ENCODE peak calls at places on chromosome 5, in four cellular contexts. U is H9, F is IMR-90, K is H1. J is an unnamed sample.

GRCh38 chr5:77292026-77292757 is 81.7 kb downstream of the PDE8B start:
- DNase-seq in U (no peak), F (peak), K (no peak), J (no peak)

GRCh38 chr5:1134478-1134877 is 22.6 kb upstream of the SLC12A7 start:
- DNase-seq in U (no peak), F (no peak), K (no peak), J (no peak)

GRCh38 chr5:90534922-90535321 is 5.5 kb upstream of the LYSMD3 start:
- DNase-seq in U (no peak), F (no peak), K (no peak), J (no peak)

GRCh38 chr5:88393721-88394530 is 125.3 kb upstream of the TMEM161B start:
- DNase-seq in U (no peak), F (no peak), K (no peak), J (no peak)

GRCh38 chr5:13533833-13534232 is 410.7 kb downstream of the DNAH5 start:
- DNase-seq in U (no peak), F (no peak), K (no peak), J (no peak)

GRCh38 chr5:141585594-141585993 is 33.2 kb downstream of the DIAPH1 start:
- DNase-seq in U (no peak), F (no peak), K (no peak), J (no peak)

GRCh38 chr5:72363146-72363802 is 43.1 kb downstream of the PTCD2 start:
- DNase-seq in U (peak), F (peak), K (no peak), J (peak)

GRCh38 chr5:154818459-154819116 is 31.8 kb downstream of the FAXDC2 start:
- DNase-seq in U (no peak), F (no peak), K (no peak), J (no peak)

GRCh38 chr5:149935431-149935901 is 9.1 kb downstream of the PDE6A start:
- DNase-seq in U (no peak), F (no peak), K (no peak), J (no peak)

GRCh38 chr5:65835191-65835590 is 91.2 kb upstream of the ERBIN start:
- DNase-seq in U (no peak), F (peak), K (no peak), J (no peak)

DNA sequence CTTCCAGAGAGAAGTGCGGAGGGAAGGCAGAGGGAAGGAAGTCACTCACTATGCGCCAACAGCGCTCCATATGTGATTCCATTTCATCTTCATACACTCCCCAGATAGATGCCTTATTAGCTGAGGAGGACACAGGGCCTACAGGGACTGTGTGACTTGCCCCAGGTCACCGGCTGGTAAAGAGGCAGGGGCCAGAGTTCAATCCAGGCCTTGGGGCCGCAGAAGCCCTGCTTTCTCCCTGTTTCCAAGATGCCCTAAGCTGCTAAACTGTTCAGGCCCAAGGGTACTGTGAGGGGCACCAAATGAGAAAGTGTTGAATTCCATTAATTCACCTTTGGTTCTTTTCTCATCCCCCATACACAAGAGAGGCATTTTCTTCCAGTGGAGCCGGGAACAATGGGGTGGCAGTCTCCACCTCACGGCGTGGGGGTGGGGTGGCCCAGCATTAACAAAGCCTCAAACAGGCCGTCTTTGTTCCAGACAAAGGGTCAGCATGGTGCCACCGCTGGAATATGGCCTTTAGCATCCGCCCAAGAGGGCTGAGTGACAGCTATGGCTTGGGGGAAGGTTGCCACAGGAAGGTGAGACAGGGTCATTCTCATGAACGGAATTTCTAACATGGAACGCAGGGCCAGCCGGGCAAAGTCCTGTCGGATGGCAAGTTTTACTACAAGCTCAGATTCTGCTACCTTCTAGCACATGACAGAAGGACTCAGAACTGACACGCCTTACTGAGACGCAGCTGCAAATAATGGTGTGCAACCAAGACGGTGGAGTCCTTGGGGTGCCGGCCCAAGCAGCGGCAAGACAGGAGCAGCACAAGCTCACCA is 63.8 kb downstream of the OTULIN start:
- DNase-seq in U (peak), F (no peak), K (peak), J (peak)
- H3K23ac ChIP-seq in U (no peak), F (no peak), K (no peak), J (no peak)

DNA sequence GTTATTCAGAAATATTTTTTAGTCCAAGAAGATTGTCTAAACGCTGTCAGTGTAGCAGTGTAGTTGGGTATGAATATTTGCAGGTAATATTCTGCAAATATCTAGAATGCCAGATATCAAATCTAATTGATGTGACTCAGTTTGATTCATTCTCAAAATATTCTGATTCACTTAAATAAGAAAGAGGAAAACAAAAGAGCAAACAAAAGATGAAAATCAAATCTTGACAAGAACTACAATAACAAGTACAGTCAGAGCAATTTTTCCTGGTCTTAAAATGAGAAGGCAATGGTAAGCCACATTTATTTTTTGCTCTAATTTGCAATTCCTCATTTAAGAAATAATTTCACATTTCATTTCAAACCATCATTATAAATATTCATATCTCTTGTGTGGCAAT is 36.0 kb downstream of the MRPS30 start:
- DNase-seq in U (no peak), F (no peak), K (no peak), J (no peak)
- H3K18ac ChIP-seq in U (no peak), F (no peak), K (no peak), J (no peak)

DNA sequence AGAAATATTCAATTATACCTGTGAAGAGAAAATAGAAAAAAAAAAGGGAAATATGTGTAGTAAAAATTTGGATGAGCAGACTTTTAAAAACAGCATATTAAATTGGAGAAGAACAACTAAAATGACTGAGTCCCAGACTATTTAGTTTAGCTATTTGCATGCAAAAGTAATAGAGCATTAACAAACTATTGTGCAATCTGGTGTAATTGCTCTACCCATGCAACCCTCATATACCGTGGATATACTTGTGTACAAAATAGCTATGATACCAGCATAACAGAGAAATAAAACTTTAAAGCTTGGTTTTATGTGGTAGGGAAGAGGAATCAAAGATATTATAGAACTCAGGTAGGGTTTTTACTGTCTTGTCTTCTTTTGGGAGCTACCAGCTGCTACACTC is 78.7 kb upstream of the PRDM9 start:
- DNase-seq in U (no peak), F (no peak), K (no peak), J (no peak)
- H4K5ac ChIP-seq in U (no peak), F (no peak), K (no peak), J (no peak)

GRCh38 chr5:173795601-173796000 is 92.5 kb upstream of the CPEB4 start:
- DNase-seq in U (no peak), F (no peak), K (no peak), J (no peak)
- H3K23ac ChIP-seq in U (no peak), F (no peak), K (no peak), J (no peak)

DNA sequence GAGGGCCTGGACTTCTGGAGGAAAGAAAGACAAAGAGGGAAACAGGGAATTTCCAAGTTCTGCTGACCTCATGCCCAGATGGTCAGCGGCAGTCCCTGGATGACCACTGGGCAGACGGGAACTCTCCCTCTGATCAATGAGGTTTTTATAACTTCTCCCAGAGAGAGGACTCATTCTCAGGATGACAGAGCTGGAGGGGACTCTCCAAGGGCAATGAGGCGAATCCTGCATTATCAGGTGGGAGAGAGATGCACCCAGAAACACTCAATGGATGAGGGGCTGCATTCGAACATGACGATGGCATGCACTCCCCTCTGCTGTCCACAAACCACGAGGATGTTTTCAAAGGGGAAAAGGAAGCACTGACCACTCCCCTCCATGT is 12.7 kb downstream of the TNIP1 start:
- DNase-seq in U (no peak), F (peak), K (no peak), J (no peak)
- H3K18ac ChIP-seq in U (no peak), F (no peak), K (no peak), J (no peak)

DNA sequence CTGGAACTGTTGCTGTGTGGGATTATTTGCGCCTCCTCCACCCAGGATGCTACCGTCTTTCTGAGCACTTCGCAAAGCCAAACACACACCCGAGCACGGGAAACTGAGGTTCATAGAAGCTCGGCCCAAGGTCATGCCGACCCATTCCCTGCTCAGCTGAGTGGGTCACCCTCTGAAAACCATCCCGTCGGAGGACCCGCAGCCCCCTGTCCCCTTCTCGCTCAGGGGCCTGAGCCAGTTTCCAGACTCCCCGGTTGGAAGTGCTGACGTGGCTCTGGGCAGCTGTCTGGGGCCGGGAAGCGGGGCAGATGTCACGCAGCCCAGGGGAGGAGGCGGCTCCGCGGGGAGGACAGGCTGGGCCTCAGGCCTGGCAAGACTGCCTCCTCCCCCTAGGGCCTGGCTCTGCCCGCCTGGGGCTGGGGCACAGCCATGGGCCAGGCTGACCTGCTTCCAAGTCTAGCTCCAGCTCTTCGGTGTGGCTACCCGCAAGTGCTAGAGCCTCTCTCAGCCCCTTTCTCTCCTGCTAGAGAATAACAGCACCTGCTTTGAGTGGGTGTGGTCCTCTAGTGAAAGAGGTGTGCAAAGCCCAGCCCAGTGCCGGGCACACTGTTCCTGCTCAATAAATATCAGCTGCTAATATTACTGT is 9.9 kb upstream of the CXXC5 start:
- DNase-seq in U (no peak), F (peak), K (peak), J (peak)
- H4K5ac ChIP-seq in U (peak), F (peak), K (peak), J (no peak)

GRCh38 chr5:43007246-43007910 is 32.7 kb downstream of the ANXA2R start:
- DNase-seq in U (peak), F (peak), K (peak), J (peak)
- H3K23ac ChIP-seq in U (no peak), F (peak), K (no peak), J (no peak)

DNA sequence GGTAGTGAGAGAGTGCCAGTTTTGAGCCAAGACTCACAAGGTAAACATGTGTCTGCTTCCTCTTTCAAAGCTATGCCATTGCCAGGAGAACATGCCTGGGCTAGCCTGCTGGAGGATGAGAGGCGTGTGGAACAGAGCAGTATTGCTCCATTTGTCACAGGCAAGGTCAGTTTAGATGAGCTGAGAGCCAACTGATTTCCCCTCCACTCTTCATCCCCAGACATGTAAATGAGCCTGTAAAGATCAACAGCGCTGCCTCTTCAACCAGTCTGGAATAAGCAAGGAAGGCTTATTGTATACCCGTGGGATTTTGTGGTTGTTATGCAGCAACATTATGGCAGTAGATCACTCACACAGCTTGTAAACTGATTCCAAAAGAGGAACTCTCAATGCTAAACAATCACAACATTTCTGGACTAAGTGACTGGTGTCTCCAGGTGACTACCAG is 8.2 kb upstream of the GDNF start:
- DNase-seq in U (peak), F (peak), K (no peak), J (peak)
- H3K18ac ChIP-seq in U (no peak), F (peak), K (peak), J (peak)